ENCODE peak calls at places on chromosome 10, in nine cellular contexts. V, Q, A, D, U, I, Y, J and M are unnamed samples.

GRCh38 chr10:114308470-114309110 is 69.5 kb downstream of the VWA2 start:
- DNase-seq in I (no peak), J (no peak), A (no peak), V (no peak), D (no peak), U (no peak), Q (no peak), Y (no peak), M (no peak)

GRCh38 chr10:46225597-46225996 is 61.2 kb upstream of the ANTXRL start:
- DNase-seq in Y (no peak), I (no peak), D (no peak), V (no peak), J (no peak), U (no peak), A (no peak), Q (no peak), M (no peak)

GRCh38 chr10:76869931-76870330 is 767.7 kb downstream of the KCNMA1 start:
- DNase-seq in D (no peak), U (peak), Y (no peak), A (no peak), V (no peak), J (no peak), I (no peak), Q (no peak), M (no peak)

GRCh38 chr10:111119637-111120036 is 42.8 kb downstream of the ADRA2A start:
- DNase-seq in A (no peak), D (no peak), V (no peak), J (no peak), Y (no peak), U (no peak), Q (no peak), I (no peak), M (no peak)

GRCh38 chr10:98170249-98171117 is 36.0 kb downstream of the R3HCC1L start:
- DNase-seq in Y (no peak), Q (no peak), U (peak), V (no peak), I (peak), A (peak), J (peak), D (peak), M (peak)

GRCh38 chr10:113480828-113481502 is 71.9 kb upstream of the HABP2 start:
- DNase-seq in J (no peak), A (no peak), Y (no peak), U (no peak), V (no peak), D (no peak), Q (no peak), I (peak), M (no peak)

GRCh38 chr10:60955321-60955720 is 11.3 kb upstream of the RHOBTB1 start:
- DNase-seq in Q (no peak), A (no peak), D (no peak), V (no peak), U (no peak), J (no peak), Y (no peak), I (no peak), M (no peak)

GRCh38 chr10:113555751-113556150 is 2.9 kb downstream of the HABP2 start:
- DNase-seq in Q (no peak), A (no peak), U (no peak), Y (no peak), D (peak), J (no peak), I (no peak), V (no peak), M (no peak)

GRCh38 chr10:80924063-80924952 is 386.6 kb downstream of the SH2D4B start:
- DNase-seq in Y (no peak), I (peak), A (peak), J (peak), U (no peak), Q (no peak), V (no peak), D (peak), M (peak)

DNA sequence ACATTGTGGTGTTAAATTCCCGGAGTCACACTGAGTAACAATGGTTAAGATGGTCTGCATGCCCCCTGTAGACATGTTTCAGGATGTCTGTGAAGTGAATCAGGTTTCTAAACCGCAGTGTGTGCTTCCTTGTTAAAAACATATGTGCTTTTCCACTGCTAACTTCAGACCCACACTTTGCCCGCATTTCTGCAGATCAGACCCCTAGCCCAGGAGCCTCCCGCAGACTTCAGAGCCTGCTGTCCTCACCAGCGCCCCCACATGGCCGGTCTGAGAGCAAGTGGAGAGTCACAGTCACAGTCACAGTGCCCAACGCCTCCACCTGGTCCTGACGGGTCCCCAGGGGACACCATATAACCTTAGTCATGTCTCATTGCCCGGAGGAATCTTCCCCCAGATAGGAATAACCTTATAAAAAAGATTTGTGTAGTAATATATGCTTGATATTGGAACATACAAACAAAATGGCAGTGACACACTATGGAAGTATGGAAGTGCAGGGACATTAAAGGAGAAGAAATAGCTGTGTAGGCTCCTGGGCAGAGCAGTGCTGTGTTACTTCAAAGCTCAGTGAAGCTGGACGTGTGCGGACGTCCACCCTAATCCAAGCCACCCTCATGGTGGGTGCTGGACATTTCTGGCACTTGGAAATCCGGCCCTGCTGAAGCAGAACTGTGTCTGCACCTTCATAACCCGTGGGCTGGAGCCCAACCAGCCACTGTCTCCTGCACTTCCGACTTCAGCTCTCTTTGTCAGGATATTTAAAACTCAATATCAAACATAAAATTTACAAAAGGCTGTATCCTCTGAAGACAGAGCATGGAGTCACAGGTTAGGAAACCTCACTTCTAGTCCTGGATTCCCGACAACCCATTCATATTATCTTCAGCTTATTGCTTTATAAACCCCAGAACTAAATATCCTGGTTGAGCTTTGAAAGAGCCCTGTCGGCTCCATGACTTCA is 29.0 kb downstream of the GSTO2 start:
- DNase-seq in I (no peak), V (no peak), A (no peak), D (no peak), Y (no peak), J (no peak), U (peak), Q (no peak), M (peak)
- TF ChIP-seq CTCF in I (peak), V (peak), A (no peak), D (peak), Y (no peak), J (peak), U (peak), Q (no peak), M (peak)

DNA sequence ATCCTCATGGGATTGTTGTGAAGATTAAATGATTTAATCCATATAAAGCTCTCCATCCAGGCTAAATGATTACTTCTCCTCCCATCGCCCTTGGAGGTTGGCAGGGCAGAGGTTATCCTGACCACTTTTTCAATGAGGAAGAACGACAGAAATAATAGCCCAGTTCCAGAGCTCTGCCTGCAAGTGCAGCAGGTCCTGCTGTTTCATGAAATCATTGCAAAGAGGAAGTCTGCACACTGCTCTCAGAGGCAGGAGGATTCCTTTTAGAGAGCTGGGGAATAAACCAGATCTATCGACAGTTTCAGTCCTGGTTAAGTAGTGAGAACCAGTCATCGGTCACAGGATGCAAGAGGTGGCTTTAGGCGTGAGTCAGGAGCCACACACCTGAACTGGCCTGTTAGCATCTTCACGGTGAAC is 25.0 kb upstream of the CDH23 start:
- DNase-seq in D (no peak), J (no peak), I (no peak), Q (no peak), U (no peak), Y (no peak), A (no peak), V (no peak), M (no peak)
- H3K4me3 ChIP-seq in D (no peak), J (no peak), I (no peak), Q (no peak), U (no peak), Y (no peak), A (no peak), V (no peak), M (no peak)

DNA sequence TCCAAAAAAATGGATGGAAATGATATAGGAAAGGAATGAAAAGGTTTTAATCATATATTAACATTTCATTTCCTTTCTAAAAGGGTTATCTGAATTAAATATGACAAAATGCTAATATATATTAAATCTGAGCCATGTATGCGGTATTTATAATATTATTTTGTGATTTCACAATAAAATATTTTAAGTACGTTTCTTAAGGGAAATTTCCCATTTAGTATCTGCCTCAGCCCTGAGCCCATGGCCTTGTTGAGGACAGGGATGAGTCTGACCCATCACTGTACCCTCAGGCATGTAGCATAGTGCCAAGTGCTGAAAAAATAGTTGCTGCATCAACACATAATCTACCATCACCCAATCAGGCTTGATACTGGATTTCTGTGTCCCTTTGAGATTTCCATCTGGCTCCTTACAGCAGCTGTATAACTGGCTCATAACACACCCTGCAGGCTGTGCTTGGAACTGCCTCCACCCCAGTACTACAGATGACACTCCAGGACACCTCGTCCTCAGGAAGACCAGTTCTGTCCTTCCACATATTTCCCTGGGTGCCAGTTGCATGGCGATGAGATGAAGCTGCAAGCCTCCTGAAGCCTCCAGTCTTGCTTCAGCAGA is 59.4 kb upstream of the ASAH2 start:
- DNase-seq in I (peak), V (no peak), J (peak), Q (no peak), Y (no peak), U (no peak), D (peak), A (peak), M (peak)
- TF ChIP-seq CTCF in I (peak), V (peak), J (no peak), Q (no peak), Y (peak), U (peak), D (no peak), A (peak), M (peak)

GRCh38 chr10:33330543-33331019 is 3.9 kb downstream of the NRP1 start:
- DNase-seq in Q (peak), V (peak), J (peak), Y (no peak), A (peak), I (peak), D (peak), U (peak), M (peak)

GRCh38 chr10:33329178-33329577 is 5.3 kb downstream of the NRP1 start:
- DNase-seq in V (no peak), J (no peak), Q (no peak), Y (no peak), I (peak), A (no peak), D (no peak), U (no peak), M (no peak)

GRCh38 chr10:33332183-33333031 is 2.1 kb downstream of the NRP1 start:
- DNase-seq in J (no peak), D (no peak), V (no peak), Q (no peak), A (no peak), Y (no peak), I (peak), U (no peak), M (peak)

GRCh38 chr10:33333260-33334169 is 952 bp downstream of the NRP1 start:
- DNase-seq in Y (no peak), Q (no peak), D (no peak), U (no peak), A (no peak), I (peak), J (no peak), V (no peak), M (no peak)

DNA sequence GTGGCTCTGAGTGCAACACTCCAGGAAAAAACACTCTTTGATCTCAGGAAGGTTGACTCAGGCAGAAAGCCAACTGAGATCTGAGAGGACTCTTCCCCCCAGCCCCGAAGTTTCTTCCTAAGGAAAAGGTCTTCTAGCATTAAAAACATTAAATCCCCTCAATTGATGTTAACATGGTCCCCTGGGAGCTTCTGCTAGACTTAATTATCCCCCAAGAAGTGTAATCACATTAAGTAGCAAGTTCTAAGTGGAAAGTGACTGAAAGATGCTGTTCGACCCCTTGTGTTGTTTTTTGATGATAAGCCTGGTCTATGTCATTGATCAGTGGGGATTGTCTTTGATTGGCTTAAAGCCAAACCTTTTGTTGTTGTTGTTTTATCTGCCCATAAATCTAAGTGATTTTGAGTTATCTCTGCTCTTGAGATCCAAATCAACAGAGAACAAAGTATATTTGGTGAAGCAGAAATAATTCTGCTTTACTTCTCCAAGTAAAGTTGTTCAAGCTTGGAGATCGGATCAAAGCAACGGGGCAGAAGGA is 3.4 kb downstream of the NRP1 start:
- DNase-seq in D (no peak), A (no peak), U (no peak), Q (no peak), I (peak), Y (no peak), J (no peak), V (no peak), M (no peak)
- H3K4me3 ChIP-seq in D (peak), A (no peak), U (peak), Q (peak), I (peak), Y (peak), J (no peak), V (no peak), M (peak)

GRCh38 chr10:85222300-85222699 is 893.9 kb downstream of the CCSER2 start:
- DNase-seq in D (no peak), Y (no peak), A (no peak), Q (no peak), J (no peak), I (no peak), V (no peak), U (no peak), M (no peak)
- TF ChIP-seq CTCF in D (no peak), Y (no peak), A (no peak), Q (no peak), J (no peak), I (no peak), V (no peak), U (no peak), M (no peak)

GRCh38 chr10:22647244-22647643 is 67.1 kb downstream of the PIP4K2A start:
- DNase-seq in I (no peak), Q (no peak), A (no peak), Y (no peak), D (no peak), J (no peak), U (no peak), V (no peak), M (peak)
- H3K4me3 ChIP-seq in I (no peak), Q (no peak), A (no peak), Y (no peak), D (no peak), J (no peak), U (no peak), V (peak), M (no peak)